ENCODE peak calls at places on chromosomes 6 and 20, in ten cellular contexts. A, N, E, Q, X, Y, W, L, P and T are unnamed samples.
A peak's percentile ranks its signal among the peaks of the same experiment; 100 is the strongest.

GRCh38 chr6:48986803-48987202 is 476.2 kb downstream of the MMUT start:
- DNase-seq in X (no peak), W (no peak), P (no peak), Y (no peak), A (no peak), N (no peak), L (no peak), E (no peak), Q (no peak), T (peak; percentile 7)

GRCh38 chr6:100435299-100435698 is 29.4 kb downstream of the SIM1 start:
- DNase-seq in Y (no peak), X (no peak), N (no peak), Q (no peak), P (no peak), L (no peak), A (peak; percentile 27), W (no peak), E (no peak), T (no peak)

GRCh38 chr6:3162565-3163247 is 5.4 kb upstream of the TUBB2A start:
- DNase-seq in X (peak; percentile 51), E (peak; percentile 74), Y (peak; percentile 83), A (peak; percentile 78), P (peak; percentile 76), Q (peak; percentile 29), W (peak; percentile 86), L (no peak), N (peak; percentile 77), T (peak; percentile 79)

GRCh38 chr6:145244712-145245111 is 490.6 kb downstream of the EPM2A start:
- DNase-seq in E (no peak), A (no peak), L (no peak), Q (no peak), N (no peak), W (no peak), Y (no peak), X (no peak), P (no peak), T (peak; percentile 10)

GRCh38 chr6:43948527-43949450 is 178.5 kb downstream of the MRPL14 start:
- DNase-seq in Y (no peak), A (peak; percentile 78), X (no peak), Q (no peak), P (no peak), N (no peak), L (no peak), E (no peak), W (no peak), T (peak; percentile 33)

GRCh38 chr20:61937146-61937962 is 128.3 kb downstream of the TAF4 start:
- DNase-seq in E (no peak), A (no peak), N (peak; percentile 41), Y (no peak), L (no peak), X (no peak), W (no peak), Q (no peak), P (no peak), T (no peak)

GRCh38 chr6:111430605-111431378 is 52.2 kb downstream of the REV3L start:
- DNase-seq in W (no peak), L (no peak), Q (no peak), X (no peak), P (no peak), A (no peak), Y (no peak), E (no peak), N (no peak), T (no peak)

GRCh38 chr20:48155231-48155630 is 369.9 kb upstream of the SULF2 start:
- DNase-seq in P (no peak), X (no peak), Y (no peak), A (no peak), E (no peak), L (no peak), W (no peak), N (no peak), Q (no peak), T (no peak)

GRCh38 chr6:134822920-134823430 is 126.9 kb downstream of the ALDH8A1 start:
- DNase-seq in A (peak; percentile 87), N (no peak), Q (peak; percentile 78), W (peak; percentile 81), Y (peak; percentile 28), X (peak; percentile 5), E (peak; percentile 95), L (no peak), P (peak; percentile 87), T (peak; percentile 92)

GRCh38 chr6:122789078-122789861 is at the start of gene SMPDL3A:
- DNase-seq in Q (no peak), Y (peak; percentile 89), N (peak; percentile 55), A (peak; percentile 90), W (peak; percentile 69), P (peak; percentile 74), E (peak; percentile 87), X (no peak), L (peak; percentile 10), T (peak; percentile 99)

GRCh38 chr6:138970856-138971425 is 17.1 kb downstream of the REPS1 start:
- DNase-seq in X (peak; percentile 36), A (peak; percentile 88), P (peak; percentile 88), Q (no peak), N (no peak), Y (no peak), W (peak; percentile 54), E (peak; percentile 89), L (no peak), T (peak; percentile 93)

GRCh38 chr20:48210111-48211029 is 425.1 kb upstream of the SULF2 start:
- DNase-seq in L (no peak), W (no peak), Y (peak; percentile 55), Q (no peak), X (no peak), E (no peak), N (no peak), A (no peak), P (no peak), T (no peak)

GRCh38 chr6:39543117-39543516 is 182.1 kb downstream of the KIF6 start:
- DNase-seq in N (no peak), X (no peak), P (no peak), Y (no peak), W (no peak), A (no peak), Q (no peak), E (peak; percentile 17), L (no peak), T (peak; percentile 30)

GRCh38 chr6:89410231-89411018 is 1.6 kb downstream of the RRAGD start:
- DNase-seq in L (no peak), Q (no peak), P (no peak), E (no peak), N (no peak), A (peak; percentile 14), W (no peak), Y (no peak), X (no peak), T (no peak)

GRCh38 chr6:16694789-16695188 is 66.5 kb downstream of the ATXN1 start:
- DNase-seq in W (no peak), X (peak; percentile 29), N (no peak), E (no peak), Y (no peak), Q (no peak), L (no peak), A (no peak), P (no peak), T (no peak)

GRCh38 chr6:158737710-158738615 is 81.2 kb downstream of the EZR start:
- DNase-seq in P (peak; percentile 16), L (no peak), E (peak; percentile 39), A (peak; percentile 13), Q (no peak), W (peak; percentile 54), N (no peak), X (no peak), Y (no peak), T (peak; percentile 22)

GRCh38 chr6:155248021-155249001 is 15.5 kb upstream of the CLDN20 start:
- DNase-seq in A (peak; percentile 78), E (peak; percentile 78), N (no peak), L (no peak), P (peak; percentile 34), Y (peak; percentile 48), W (peak; percentile 51), Q (no peak), X (peak; percentile 19), T (peak; percentile 93)

GRCh38 chr6:158185729-158186456 is 17.7 kb downstream of the GTF2H5 start:
- DNase-seq in Q (no peak), P (no peak), E (peak; percentile 41), N (no peak), X (no peak), Y (no peak), L (no peak), A (peak; percentile 76), W (no peak), T (peak; percentile 72)

GRCh38 chr20:17909745-17910345 is 58.7 kb downstream of the SNX5 start:
- DNase-seq in Q (no peak), Y (no peak), L (no peak), N (no peak), A (no peak), W (no peak), E (peak; percentile 35), X (no peak), P (no peak), T (peak; percentile 42)

GRCh38 chr20:25318471-25319240 is 70.8 kb downstream of the PYGB start:
- DNase-seq in A (no peak), N (no peak), L (no peak), X (no peak), Q (no peak), E (no peak), P (no peak), W (no peak), Y (no peak), T (no peak)

GRCh38 chr6:163533443-163533842 is 118.9 kb downstream of the QKI start:
- DNase-seq in W (peak; percentile 47), P (peak; percentile 50), L (no peak), Q (no peak), Y (no peak), X (no peak), E (peak; percentile 93), N (no peak), A (peak; percentile 91), T (peak; percentile 98)

GRCh38 chr6:22828179-22829062 is 259.1 kb downstream of the HDGFL1 start:
- DNase-seq in W (peak; percentile 69), A (peak; percentile 98), P (peak; percentile 96), X (no peak), L (no peak), Q (no peak), N (no peak), E (peak; percentile 98), Y (no peak), T (peak; percentile 99)

GRCh38 chr6:45138765-45139164 is 189.4 kb upstream of the RUNX2 start:
- DNase-seq in P (no peak), X (no peak), L (no peak), E (no peak), N (no peak), A (no peak), Y (no peak), Q (no peak), W (no peak), T (no peak)

GRCh38 chr6:69180361-69181067 is 545.4 kb downstream of the ADGRB3 start:
- DNase-seq in A (no peak), X (no peak), W (no peak), E (no peak), L (no peak), Y (no peak), P (no peak), N (no peak), Q (no peak), T (no peak)

GRCh38 chr20:56468317-56469076 is at the start of gene RTF2:
- DNase-seq in L (peak; percentile 68), W (peak; percentile 100), Y (peak; percentile 98), N (peak; percentile 90), A (peak; percentile 96), E (peak; percentile 98), Q (peak; percentile 63), X (peak; percentile 96), P (peak; percentile 88), T (peak; percentile 95)

GRCh38 chr6:5025911-5026819 is 22.3 kb upstream of the RPP40 start:
- DNase-seq in Y (peak; percentile 74), E (peak; percentile 57), N (no peak), L (no peak), Q (no peak), W (no peak), X (no peak), P (no peak), A (peak; percentile 37), T (peak; percentile 43)

GRCh38 chr20:57904706-57905105 is 194.9 kb upstream of the PMEPA1 start:
- DNase-seq in X (no peak), N (no peak), Q (no peak), E (no peak), P (no peak), Y (no peak), W (no peak), A (no peak), L (no peak), T (peak; percentile 11)

GRCh38 chr6:159681104-159681503 is 11.9 kb downstream of the SOD2 start:
- DNase-seq in L (no peak), X (no peak), Y (no peak), Q (no peak), E (no peak), A (no peak), P (no peak), W (no peak), N (no peak), T (no peak)